ENCODE peak calls at places on chromosome 17, in seven cellular contexts. T, U, G, D, M, P and A are unnamed samples. For H3K9me3, the result is how much of the 10 kb centered on the place peaks cover.

GRCh38 chr17:21140911-21141310 is 14.1 kb downstream of the DHRS7B start:
- DNase-seq in T (no peak), U (no peak), G (no peak), D (no peak), M (no peak), P (no peak), A (no peak)

GRCh38 chr17:45138911-45139532 is 3.5 kb downstream of the ACBD4 start:
- DNase-seq in T (peak), U (no peak), G (no peak), D (no peak), M (no peak), P (no peak), A (no peak)

GRCh38 chr17:9948967-9949366 is 43.9 kb upstream of the RCVRN start:
- DNase-seq in T (peak), U (no peak), G (no peak), D (no peak), M (no peak), P (no peak), A (no peak)

GRCh38 chr17:50672831-50673551 is 34.7 kb downstream of the ANKRD40 start:
- DNase-seq in T (no peak), U (no peak), G (no peak), D (no peak), M (no peak), P (no peak), A (peak)

GRCh38 chr17:7992924-7993323 is 9.5 kb upstream of the GUCY2D start:
- DNase-seq in T (no peak), U (no peak), G (no peak), D (no peak), M (no peak), P (no peak), A (no peak)

GRCh38 chr17:19398301-19399181 is 11.6 kb upstream of the MFAP4 start:
- DNase-seq in T (no peak), U (peak), G (peak), D (peak), M (no peak), P (no peak), A (no peak)

GRCh38 chr17:82601447-82602000 is 46.7 kb downstream of the WDR45B start:
- DNase-seq in T (no peak), U (no peak), G (no peak), D (no peak), M (no peak), P (no peak), A (no peak)

GRCh38 chr17:82668631-82669099 is 20.4 kb upstream of the WDR45B start:
- DNase-seq in T (peak), U (peak), G (no peak), D (peak), M (peak), P (no peak), A (no peak)

GRCh38 chr17:36944488-36945040 is 4.2 kb upstream of the AATF start:
- DNase-seq in T (no peak), U (no peak), G (no peak), D (no peak), M (no peak), P (no peak), A (no peak)

GRCh38 chr17:77316191-77316641 is 175.4 kb downstream of the SEC14L1 start:
- DNase-seq in T (peak), U (peak), G (no peak), D (peak), M (peak), P (no peak), A (no peak)

GRCh38 chr17:62860962-62861873 is 53.1 kb upstream of the MARCHF10 start:
- DNase-seq in T (no peak), U (no peak), G (no peak), D (peak), M (no peak), P (no peak), A (no peak)

GRCh38 chr17:19024101-19025078 is 19.8 kb upstream of the FAM83G start:
- DNase-seq in T (no peak), U (no peak), G (no peak), D (no peak), M (no peak), P (no peak), A (peak)

GRCh38 chr17:44565866-44566443 is 8.7 kb downstream of the FZD2 start:
- DNase-seq in T (no peak), U (no peak), G (no peak), D (no peak), M (no peak), P (no peak), A (no peak)

DNA sequence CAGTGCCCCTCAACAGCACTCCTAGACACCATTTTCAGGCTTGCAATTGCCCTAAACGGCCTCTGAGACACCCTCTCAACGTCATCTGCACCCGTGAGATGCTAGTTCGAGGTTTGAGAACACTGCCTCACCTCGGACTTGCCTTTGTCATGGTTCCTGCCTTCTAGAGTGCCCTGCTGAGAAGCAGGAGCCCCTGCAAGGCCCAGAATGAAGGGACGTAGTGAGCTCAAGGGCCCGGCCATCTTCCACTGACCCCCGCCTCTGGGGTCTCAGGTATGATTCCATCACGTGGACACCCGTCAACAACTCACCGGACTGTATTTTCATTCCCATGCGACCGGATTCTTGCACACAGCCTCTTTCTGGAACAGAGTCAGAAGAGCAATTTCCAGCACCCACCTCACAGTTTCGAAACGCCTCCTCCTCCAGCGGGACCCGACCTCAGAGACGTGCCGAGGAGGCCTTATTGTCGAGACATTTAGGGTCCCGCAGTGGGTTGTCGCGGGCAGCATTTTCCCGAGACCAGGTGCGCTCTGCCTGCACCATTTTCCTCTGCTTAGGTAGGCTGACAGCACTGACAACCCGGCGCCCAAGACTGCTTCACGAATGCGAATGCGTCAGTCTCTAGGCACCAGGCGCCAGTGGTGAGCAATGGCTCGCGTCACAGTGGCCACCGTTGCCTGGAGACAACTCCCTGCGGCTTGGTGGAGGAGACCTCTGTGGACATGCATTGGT is 999.9 kb downstream of the KCNJ18 start:
- DNase-seq in T (no peak), U (no peak), G (no peak), D (no peak), M (no peak), P (no peak), A (no peak)
- H3K9me3 ChIP-seq in T (under half), U (under half), G (under half), D (under half), M (half or more), P (under half), A (under half)

GRCh38 chr17:48529191-48529979 is 1.4 kb downstream of the HOXB1 start:
- DNase-seq in T (no peak), U (no peak), G (no peak), D (no peak), M (no peak), P (no peak), A (no peak)

GRCh38 chr17:48527742-48528028 is 3.1 kb downstream of the HOXB1 start:
- DNase-seq in T (no peak), U (no peak), G (no peak), D (no peak), M (no peak), P (no peak), A (no peak)

GRCh38 chr17:48526986-48527741 is 3.6 kb downstream of the HOXB1 start:
- DNase-seq in T (peak), U (no peak), G (no peak), D (no peak), M (no peak), P (no peak), A (no peak)

GRCh38 chr17:48530208-48530886 is 464 bp downstream of the HOXB1 start:
- DNase-seq in T (no peak), U (no peak), G (no peak), D (no peak), M (no peak), P (no peak), A (no peak)

DNA sequence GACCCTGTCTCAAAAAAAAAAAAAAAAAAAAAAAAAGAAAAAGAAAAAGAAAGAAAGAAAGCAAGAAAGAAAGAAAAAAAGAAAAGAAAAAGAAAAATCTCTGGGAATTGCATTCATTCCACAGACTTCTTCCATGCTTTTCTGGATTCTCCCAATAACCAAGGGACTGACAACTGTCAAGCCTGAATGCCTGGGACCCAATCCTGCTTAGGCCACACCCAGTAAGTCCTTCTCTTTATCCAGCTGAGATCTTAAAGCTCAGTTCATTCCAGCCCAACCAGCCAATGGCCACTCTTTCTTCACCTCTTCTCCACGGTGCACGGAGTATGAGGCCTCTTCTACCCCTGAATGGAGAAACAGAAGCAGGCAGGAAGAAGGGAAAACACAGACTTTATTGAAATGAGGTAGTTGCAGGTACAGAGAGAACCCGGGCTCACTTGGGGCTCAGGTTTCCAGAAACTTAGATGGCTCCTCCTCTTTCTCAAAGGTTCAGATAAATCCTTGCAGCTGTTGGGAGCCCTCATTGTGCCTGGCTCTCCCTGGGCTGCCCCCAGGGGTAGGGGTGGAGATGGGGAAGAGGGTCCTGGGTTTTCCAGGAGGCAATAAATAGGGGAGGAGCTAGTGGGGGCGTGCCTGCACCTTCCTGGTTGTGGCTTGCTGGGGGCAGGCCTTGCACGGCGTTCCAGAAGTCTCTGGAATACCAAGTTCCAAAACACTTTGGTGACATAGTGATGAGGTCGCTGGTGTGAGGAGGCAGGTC is 2.5 kb downstream of the HOXB1 start:
- DNase-seq in T (peak), U (no peak), G (no peak), D (no peak), M (no peak), P (no peak), A (no peak)
- TF ChIP-seq EZH2 in T (no peak), U (no peak), G (no peak), D (no peak), M (no peak), P (no peak), A (no peak)

DNA sequence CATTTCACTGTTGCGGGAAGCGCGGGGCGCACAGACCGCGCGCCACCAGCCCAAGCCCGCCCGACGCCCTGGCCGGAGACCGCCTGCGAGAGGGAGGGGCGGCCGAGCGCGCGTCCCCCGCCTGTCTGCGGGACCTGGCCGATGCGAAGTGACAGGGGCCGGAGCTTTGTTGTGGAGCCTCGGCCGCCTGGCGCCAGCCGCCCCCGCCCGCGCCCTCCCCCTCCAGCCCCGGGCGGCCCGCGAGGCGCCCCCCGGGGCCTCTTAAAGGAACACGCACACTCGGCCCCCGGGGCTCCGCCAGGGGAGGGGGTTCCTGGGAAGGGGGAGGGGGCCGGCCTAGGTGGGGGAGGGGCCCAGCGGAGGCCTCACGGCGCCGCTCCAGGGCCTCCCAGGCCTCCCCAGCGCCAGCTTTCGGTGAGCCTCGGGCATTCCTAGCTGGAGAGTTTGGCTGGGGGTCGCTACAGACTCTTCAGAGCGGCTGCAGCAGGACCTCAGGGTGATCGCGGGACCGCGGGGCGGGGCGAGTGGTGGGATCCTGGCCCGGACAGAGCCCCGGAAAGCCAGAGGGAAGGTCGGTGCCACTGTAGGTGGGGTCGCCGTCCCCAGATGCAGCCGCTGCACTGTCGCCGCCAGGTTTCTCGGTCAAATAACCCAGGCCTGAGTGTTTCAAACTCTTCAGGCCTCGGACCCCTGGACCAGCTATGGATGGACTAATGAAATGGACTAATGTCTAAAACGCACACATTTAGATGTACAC is 2.4 kb upstream of the TBX2 start:
- DNase-seq in T (peak), U (peak), G (no peak), D (peak), M (no peak), P (no peak), A (no peak)
- TF ChIP-seq CTCF in T (peak), U (peak), G (no peak), D (peak), M (no peak), P (no peak), A (no peak)

GRCh38 chr17:68734911-68735310 is 133.7 kb upstream of the FAM20A start:
- DNase-seq in T (no peak), U (no peak), G (no peak), D (no peak), M (no peak), P (no peak), A (no peak)
- H3K9me3 ChIP-seq in T (under half), U (under half), G (under half), D (under half), M (under half), P (under half), A (under half)

DNA sequence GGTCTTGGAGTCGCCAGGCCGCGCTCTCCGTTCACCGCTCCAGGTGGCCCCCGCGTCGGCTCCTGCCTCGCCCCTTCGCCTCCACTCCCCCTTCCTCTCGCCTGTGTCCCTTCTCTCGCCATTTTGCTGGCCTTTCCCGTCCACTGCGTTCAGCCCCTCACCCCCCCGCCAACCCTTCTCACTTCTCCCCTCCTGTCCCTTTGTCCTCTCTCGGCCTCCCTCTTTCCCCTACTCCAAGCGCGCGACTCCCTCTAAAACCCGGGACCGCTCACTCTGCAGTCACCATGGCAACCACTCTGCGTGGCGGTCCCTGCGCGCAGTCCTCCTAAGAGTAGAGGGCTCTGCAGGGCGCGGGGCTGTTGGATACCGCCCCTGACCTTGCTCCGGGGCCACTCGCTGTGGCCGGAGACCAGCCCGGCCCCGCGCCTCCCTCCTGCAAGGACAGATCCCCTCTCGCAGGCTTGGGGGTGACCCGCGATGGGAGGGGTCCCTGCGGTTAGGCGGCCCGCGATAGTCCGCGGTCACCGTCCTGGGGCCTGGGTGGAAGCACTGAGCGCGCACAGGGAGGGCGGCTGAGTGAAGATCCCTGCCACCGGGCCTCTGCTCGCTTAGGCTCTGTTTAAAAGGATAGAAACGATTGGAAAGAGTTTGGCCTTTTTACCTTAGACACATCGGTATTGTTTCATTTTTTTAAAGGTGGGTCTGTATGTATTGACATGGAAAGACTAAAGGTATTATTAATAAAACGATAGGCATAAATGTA is 454 bp downstream of the CCDC40 start:
- DNase-seq in T (peak), U (peak), G (peak), D (peak), M (no peak), P (no peak), A (no peak)
- TF ChIP-seq EZH2 in T (no peak), U (no peak), G (no peak), D (no peak), M (no peak), P (no peak), A (no peak)

DNA sequence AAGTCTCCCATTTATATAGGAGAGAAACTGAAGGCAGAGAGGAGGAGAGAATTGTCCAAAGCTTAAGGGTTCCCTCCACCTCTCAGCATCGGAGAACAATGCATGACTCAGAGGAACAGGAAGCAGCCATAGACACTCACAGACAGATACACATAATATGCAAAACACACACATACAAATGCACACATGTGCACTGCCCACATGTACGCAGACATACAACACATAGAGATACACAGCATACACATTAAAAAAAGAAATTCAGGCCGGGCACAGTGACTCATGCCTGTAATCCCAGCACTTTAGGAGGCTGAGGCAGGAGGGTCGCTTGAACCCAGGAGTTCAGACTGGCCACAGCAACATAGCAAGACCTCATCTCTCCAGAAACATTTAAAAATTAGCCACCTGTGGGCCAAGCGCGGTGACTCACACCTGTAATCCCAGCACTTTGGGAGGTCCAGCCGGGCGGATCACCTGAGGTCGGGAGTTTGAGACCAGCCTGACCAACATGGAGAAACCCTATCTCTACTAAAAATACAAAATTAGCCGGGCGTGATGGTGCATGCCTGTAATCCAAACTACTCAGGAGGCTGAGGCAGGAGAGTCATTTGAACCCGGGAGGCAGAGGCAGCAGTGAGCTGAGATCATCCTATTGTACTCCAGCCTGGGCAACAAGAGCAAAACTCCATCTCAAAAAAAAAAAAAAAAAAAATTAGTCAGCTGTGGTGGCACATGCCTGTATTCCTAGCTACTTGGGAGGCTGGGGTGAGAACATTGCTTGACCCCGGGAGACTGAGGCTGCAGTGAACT is 11.3 kb downstream of the ERAL1 start:
- DNase-seq in T (no peak), U (no peak), G (peak), D (no peak), M (no peak), P (no peak), A (no peak)
- TF ChIP-seq CTCF in T (no peak), U (no peak), G (no peak), D (no peak), M (no peak), P (no peak), A (no peak)

DNA sequence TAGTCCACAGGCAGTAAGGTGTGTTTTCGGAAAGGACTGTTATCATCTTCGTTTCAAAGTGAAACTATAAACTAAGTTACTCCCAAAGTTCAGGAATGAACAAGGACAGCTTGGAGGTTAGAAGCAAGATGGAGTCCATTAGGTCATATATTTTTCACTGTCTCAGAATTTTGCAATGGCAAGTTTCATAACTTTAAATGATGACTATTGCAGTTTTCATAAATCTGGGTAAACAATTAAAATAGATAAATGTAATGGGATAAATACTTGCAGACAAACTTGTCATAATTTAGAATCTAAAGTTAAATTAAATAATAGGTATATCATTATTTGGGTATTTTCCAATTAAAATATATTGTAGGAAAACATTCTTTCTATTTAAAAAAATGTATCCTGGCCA is 14.7 kb upstream of the TRIM25 start:
- DNase-seq in T (no peak), U (no peak), G (no peak), D (no peak), M (no peak), P (no peak), A (no peak)
- H3K9me3 ChIP-seq in T (under half), U (under half), G (under half), D (under half), M (under half), P (under half), A (under half)